ENCODE peak calls at places on chromosomes 1 and 21, in eight cellular contexts. H is kidney epithelial cell, Z is psoas muscle, D is fibroblast of lung, Q is Panc1, V is K562, B is PC-9, O is A673. J is an unnamed sample.

GRCh38 chr1:207072241-207072640 is 16.4 kb upstream of the C4BPB start:
- DNase-seq in H (no peak), Z (no peak), D (no peak), Q (no peak), V (no peak), B (no peak), O (no peak), J (no peak)

GRCh38 chr21:44293551-44294231 is 6.2 kb upstream of the PFKL start:
- DNase-seq in H (no peak), Z (peak), D (no peak), Q (no peak), V (no peak), B (no peak), O (no peak), J (no peak)

GRCh38 chr1:158930504-158930903 is 848 bp upstream of the PYHIN1 start:
- DNase-seq in H (no peak), Z (no peak), D (no peak), Q (no peak), V (no peak), B (no peak), O (no peak), J (no peak)

GRCh38 chr1:104291156-104291555 is 541.5 kb downstream of the AMY1C start:
- DNase-seq in H (no peak), Z (no peak), D (no peak), Q (no peak), V (no peak), B (no peak), O (no peak), J (no peak)

GRCh38 chr1:31479801-31480200 is 66.8 kb downstream of the SERINC2 start:
- DNase-seq in H (no peak), Z (no peak), D (peak), Q (no peak), V (no peak), B (no peak), O (no peak), J (no peak)

GRCh38 chr21:43879348-43880110 is 14.5 kb downstream of the AGPAT3 start:
- DNase-seq in H (no peak), Z (no peak), D (no peak), Q (no peak), V (no peak), B (no peak), O (no peak), J (no peak)

GRCh38 chr1:207454046-207454964 is at the start of gene CR2:
- DNase-seq in H (no peak), Z (peak), D (peak), Q (no peak), V (peak), B (peak), O (no peak), J (no peak)

GRCh38 chr1:31041529-31041928 is 24.0 kb downstream of the PUM1 start:
- DNase-seq in H (no peak), Z (no peak), D (no peak), Q (no peak), V (peak), B (no peak), O (no peak), J (no peak)

GRCh38 chr1:3703786-3704396 is 48.4 kb upstream of the CCDC27 start:
- DNase-seq in H (no peak), Z (no peak), D (no peak), Q (no peak), V (no peak), B (no peak), O (no peak), J (no peak)

GRCh38 chr21:37269481-37269880 is 2.3 kb upstream of the VPS26C start:
- DNase-seq in H (no peak), Z (no peak), D (no peak), Q (no peak), V (peak), B (no peak), O (no peak), J (no peak)

GRCh38 chr1:205600085-205600484 is 31.7 kb downstream of the ELK4 start:
- DNase-seq in H (peak), Z (no peak), D (peak), Q (no peak), V (no peak), B (no peak), O (no peak), J (peak)

GRCh38 chr1:42135426-42135825 is 17.8 kb upstream of the GUCA2B start:
- DNase-seq in H (no peak), Z (no peak), D (no peak), Q (no peak), V (no peak), B (peak), O (no peak), J (no peak)

GRCh38 chr1:32337855-32338636 is 2.0 kb upstream of the MARCKSL1 start:
- DNase-seq in H (no peak), Z (no peak), D (peak), Q (no peak), V (no peak), B (no peak), O (no peak), J (no peak)

GRCh38 chr21:14843991-14844390 is 220.8 kb downstream of the NRIP1 start:
- DNase-seq in H (no peak), Z (no peak), D (peak), Q (no peak), V (no peak), B (no peak), O (no peak), J (no peak)

GRCh38 chr1:36097693-36098585 is 9.2 kb downstream of the ADPRS start:
- DNase-seq in H (no peak), Z (no peak), D (no peak), Q (no peak), V (no peak), B (no peak), O (no peak), J (no peak)

GRCh38 chr1:36100376-36100775 is 11.7 kb downstream of the ADPRS start:
- DNase-seq in H (no peak), Z (no peak), D (no peak), Q (no peak), V (no peak), B (no peak), O (no peak), J (no peak)

GRCh38 chr1:36098650-36099365 is 10.1 kb downstream of the ADPRS start:
- DNase-seq in H (no peak), Z (no peak), D (no peak), Q (no peak), V (no peak), B (no peak), O (no peak), J (no peak)

GRCh38 chr1:36101546-36101945 is 12.9 kb downstream of the ADPRS start:
- DNase-seq in H (no peak), Z (no peak), D (no peak), Q (no peak), V (no peak), B (no peak), O (no peak), J (no peak)

DNA sequence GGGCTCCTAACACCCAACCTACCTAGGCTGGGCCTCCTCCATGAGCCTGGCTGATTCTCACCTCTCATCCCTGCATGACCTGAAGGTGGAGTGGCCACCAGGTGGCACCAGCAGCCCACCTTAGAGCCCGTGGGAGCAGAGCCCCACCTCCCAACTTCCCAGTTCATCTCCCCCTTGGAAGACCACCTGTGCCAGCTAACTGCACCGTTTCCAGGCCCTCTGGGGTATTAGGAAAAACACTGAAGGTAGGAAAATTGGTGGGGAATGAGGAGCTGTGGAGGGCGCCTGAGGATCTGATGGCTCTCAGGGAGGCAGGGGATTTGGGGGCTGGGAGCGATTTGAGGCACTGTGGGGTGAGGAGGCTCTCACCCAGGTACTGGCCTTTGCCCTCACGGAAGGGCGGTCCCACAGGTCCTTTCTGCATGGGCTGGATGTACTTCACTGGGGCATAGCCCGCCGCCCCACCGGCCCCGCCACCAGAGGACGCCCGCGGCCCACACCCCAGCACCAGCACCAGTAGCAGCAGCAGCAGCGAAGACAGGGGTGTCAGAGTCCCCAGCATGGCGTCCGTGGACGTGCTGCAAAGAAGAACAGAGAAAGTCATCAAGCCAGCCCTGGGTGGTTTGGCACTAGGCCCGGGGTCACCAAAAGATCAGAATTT is 11.1 kb downstream of the ADPRS start:
- DNase-seq in H (no peak), Z (peak), D (peak), Q (no peak), V (peak), B (peak), O (peak), J (no peak)
- TF ChIP-seq CTCF in H (peak), Z (peak), D (peak), Q (peak), V (peak), B (peak), O (peak), J (peak)

DNA sequence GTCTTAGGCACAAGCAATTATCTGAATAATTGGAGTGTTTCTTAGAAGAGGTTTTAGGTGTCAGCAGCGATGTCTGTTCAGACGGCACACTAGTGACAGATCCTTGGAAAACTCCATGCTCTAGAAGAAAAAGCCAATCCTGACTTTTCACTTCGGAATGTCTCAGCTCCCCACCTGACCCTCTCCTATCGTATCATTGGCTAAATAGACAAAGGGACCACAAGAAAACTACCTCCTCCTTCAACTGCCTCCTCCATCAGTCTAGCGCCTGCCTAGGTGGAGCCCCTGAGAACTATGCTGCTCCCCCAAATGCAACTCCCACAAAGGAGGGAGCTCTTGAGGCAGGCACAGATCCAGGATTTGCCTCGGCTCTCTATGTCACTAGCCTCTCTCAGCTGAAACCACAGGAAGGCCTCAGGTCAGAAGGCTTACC is 148.4 kb downstream of the TOMM20 start:
- DNase-seq in H (no peak), Z (no peak), D (peak), Q (no peak), V (no peak), B (no peak), O (no peak), J (no peak)
- H3K4me3 ChIP-seq in H (no peak), Z (peak), D (no peak), Q (no peak), V (no peak), B (peak), O (no peak), J (peak)

GRCh38 chr1:100034465-100034864 is 64.7 kb downstream of the SLC35A3 start:
- DNase-seq in H (no peak), Z (no peak), D (no peak), Q (no peak), V (peak), B (no peak), O (peak), J (no peak)
- TF ChIP-seq CTCF in H (no peak), Z (peak), D (peak), Q (peak), V (peak), B (peak), O (peak), J (peak)

GRCh38 chr1:95069711-95070093 is 3.0 kb downstream of the ALG14 start:
- DNase-seq in H (no peak), Z (no peak), D (no peak), Q (no peak), V (no peak), B (no peak), O (no peak), J (no peak)
- H3K4me3 ChIP-seq in H (no peak), Z (no peak), D (no peak), Q (no peak), V (no peak), B (no peak), O (no peak), J (no peak)

DNA sequence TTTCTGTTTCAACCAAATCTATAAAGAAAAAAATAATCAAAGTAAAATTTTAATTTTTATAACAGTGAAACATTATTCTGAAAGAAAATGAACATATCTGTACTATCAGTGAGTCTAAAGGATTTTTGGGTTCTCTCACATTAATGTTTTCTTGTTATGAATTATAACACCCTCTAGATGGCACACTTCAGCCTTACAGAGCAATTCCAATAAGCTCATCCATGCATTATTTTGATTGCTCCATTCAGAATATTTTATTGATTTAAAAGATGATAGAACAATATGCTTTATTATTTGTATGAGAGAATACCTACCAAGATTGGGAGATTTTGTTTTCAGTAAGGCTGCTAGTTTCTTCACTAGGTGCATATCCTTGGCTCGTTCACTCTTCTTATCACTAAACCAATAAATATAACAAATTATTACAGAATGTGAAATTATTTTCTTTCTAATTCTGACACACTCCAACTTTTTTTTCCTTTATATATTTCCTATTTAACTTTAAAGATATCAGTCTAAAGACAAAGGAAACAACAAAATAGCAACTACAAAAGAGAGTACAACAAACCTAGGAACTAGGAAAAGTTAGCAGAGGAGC is 82.4 kb downstream of the RAB3GAP2 start:
- DNase-seq in H (peak), Z (no peak), D (peak), Q (no peak), V (peak), B (no peak), O (peak), J (no peak)
- TF ChIP-seq CTCF in H (peak), Z (peak), D (peak), Q (peak), V (no peak), B (peak), O (peak), J (peak)

DNA sequence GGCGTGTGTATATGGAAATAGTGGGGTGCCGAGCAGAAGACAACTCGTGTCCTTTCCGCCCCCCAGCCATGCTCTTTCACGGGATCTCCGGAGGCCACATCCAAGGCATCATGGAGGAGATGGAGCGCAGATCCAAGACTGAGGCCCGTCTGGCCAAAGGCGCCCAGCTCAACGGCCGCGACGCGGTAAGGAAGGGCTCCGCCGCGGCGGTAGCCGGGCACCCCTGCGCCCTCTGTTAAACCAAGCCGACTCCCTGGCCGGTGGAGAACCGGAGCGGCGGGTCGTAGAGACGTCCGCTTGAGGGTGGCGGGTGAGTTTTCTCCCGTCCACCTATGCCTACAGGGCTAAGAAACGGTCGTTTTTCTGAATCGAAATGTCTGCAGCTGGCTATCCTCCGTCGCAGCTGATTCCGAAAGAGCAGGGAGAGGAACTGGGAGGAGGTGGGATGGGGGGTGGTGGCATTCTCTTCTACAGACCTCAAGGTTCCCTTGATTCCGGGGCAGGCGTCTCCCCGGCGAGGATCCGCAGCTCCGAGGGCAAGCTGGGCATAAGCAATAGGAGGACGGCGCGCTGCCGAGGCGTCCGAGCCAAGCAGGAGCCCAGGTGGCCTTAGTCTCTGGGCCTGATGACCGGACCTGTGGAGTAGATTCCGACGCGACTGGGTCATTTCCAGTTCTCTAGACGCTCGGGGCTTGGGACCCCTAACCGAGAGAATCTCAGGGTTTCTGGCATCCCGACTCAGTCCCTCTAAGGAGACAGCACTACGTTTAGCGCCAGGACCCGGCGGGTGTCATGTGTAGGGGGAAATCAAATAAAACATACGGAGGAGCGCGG is 858 bp downstream of the LHX9 start:
- DNase-seq in H (no peak), Z (no peak), D (no peak), Q (no peak), V (no peak), B (no peak), O (peak), J (no peak)
- H3K4me3 ChIP-seq in H (no peak), Z (peak), D (no peak), Q (peak), V (no peak), B (peak), O (peak), J (no peak)

GRCh38 chr1:1274299-1274930 is 761 bp upstream of the UBE2J2 start:
- DNase-seq in H (no peak), Z (no peak), D (no peak), Q (no peak), V (no peak), B (no peak), O (no peak), J (no peak)

GRCh38 chr1:1273535-1274298 is at the start of gene UBE2J2:
- DNase-seq in H (no peak), Z (peak), D (peak), Q (no peak), V (peak), B (peak), O (peak), J (no peak)

GRCh38 chr1:1270813-1271212 is 2.8 kb downstream of the UBE2J2 start:
- DNase-seq in H (no peak), Z (no peak), D (peak), Q (no peak), V (no peak), B (no peak), O (no peak), J (no peak)

GRCh38 chr1:1273152-1273534 is 511 bp downstream of the UBE2J2 start:
- DNase-seq in H (no peak), Z (peak), D (no peak), Q (no peak), V (no peak), B (no peak), O (no peak), J (no peak)

GRCh38 chr1:1272341-1273151 is 1.1 kb downstream of the UBE2J2 start:
- DNase-seq in H (no peak), Z (no peak), D (peak), Q (no peak), V (no peak), B (peak), O (no peak), J (no peak)
- TF ChIP-seq CTCF in H (no peak), Z (no peak), D (no peak), Q (no peak), V (no peak), B (no peak), O (no peak), J (no peak)